ENCODE peak calls at places on chromosome 12, in seven cellular contexts. J is dermis blood vessel endothelial cell, D is DMS53, K is mesendoderm, G is neural crest cell, N is T-cell, Y is HFF-Myc. E is an unnamed sample.

GRCh38 chr12:117481470-117481869 is 120.0 kb upstream of the NOS1 start:
- DNase-seq in Y (no peak), D (no peak), G (no peak), K (no peak), N (no peak), J (no peak), E (no peak)

GRCh38 chr12:132404435-132404855 is 75.1 kb upstream of the GALNT9 start:
- DNase-seq in D (no peak), K (no peak), G (no peak), J (no peak), Y (no peak), N (no peak), E (no peak)

GRCh38 chr12:124381454-124382207 is 86.7 kb downstream of the RFLNA start:
- DNase-seq in N (no peak), J (peak), Y (no peak), G (no peak), D (no peak), K (no peak), E (no peak)

GRCh38 chr12:91804533-91804932 is 341.1 kb downstream of the BTG1 start:
- DNase-seq in G (no peak), N (no peak), K (peak), J (no peak), D (peak), Y (no peak), E (no peak)

GRCh38 chr12:116861331-116861730 is 19.9 kb downstream of the HRK start:
- DNase-seq in K (peak), J (no peak), D (peak), N (peak), G (no peak), Y (peak), E (peak)

GRCh38 chr12:83173250-83173649 is 486.5 kb downstream of the TMTC2 start:
- DNase-seq in Y (no peak), K (no peak), N (no peak), J (no peak), D (no peak), G (no peak), E (no peak)

GRCh38 chr12:124651508-124652273 is 84.3 kb upstream of the NCOR2 start:
- DNase-seq in N (no peak), K (no peak), J (peak), D (no peak), Y (no peak), G (no peak), E (peak)

GRCh38 chr12:115710104-115710564 is 567.4 kb downstream of the MED13L start:
- DNase-seq in G (no peak), J (no peak), D (peak), N (no peak), K (peak), Y (peak), E (no peak)

GRCh38 chr12:690466-690865 is 27.2 kb upstream of the NINJ2 start:
- DNase-seq in D (peak), G (no peak), Y (no peak), K (peak), N (no peak), J (peak), E (no peak)

GRCh38 chr12:100612557-100612956 is 39.1 kb downstream of the GAS2L3 start:
- DNase-seq in J (no peak), K (no peak), N (no peak), Y (no peak), G (no peak), D (no peak), E (no peak)

GRCh38 chr12:52132754-52133161 is 53.3 kb downstream of the SMIM41 start:
- DNase-seq in N (no peak), K (no peak), J (no peak), D (no peak), G (no peak), Y (no peak), E (no peak)

GRCh38 chr12:19988457-19988856 is 379.9 kb upstream of the PDE3A start:
- DNase-seq in D (no peak), J (no peak), Y (no peak), N (no peak), G (no peak), K (no peak), E (no peak)

GRCh38 chr12:28550757-28551381 is 360.6 kb downstream of the CCDC91 start:
- DNase-seq in N (no peak), D (peak), J (peak), G (no peak), K (peak), Y (no peak), E (no peak)

GRCh38 chr12:132776816-132777568 is 15.4 kb upstream of the ANKLE2 start:
- DNase-seq in G (no peak), J (no peak), D (no peak), N (no peak), Y (no peak), K (no peak), E (no peak)

GRCh38 chr12:91951571-91951970 is 194.1 kb downstream of the BTG1 start:
- DNase-seq in Y (no peak), D (no peak), G (no peak), J (no peak), K (no peak), N (no peak), E (no peak)

GRCh38 chr12:21757665-21758064 is 16.8 kb downstream of the KCNJ8 start:
- DNase-seq in D (no peak), N (no peak), Y (no peak), J (no peak), K (no peak), G (no peak), E (no peak)

GRCh38 chr12:112801055-112801454 is 9.5 kb downstream of the RPH3A start:
- DNase-seq in G (no peak), Y (no peak), J (no peak), K (no peak), D (no peak), N (no peak), E (no peak)

GRCh38 chr12:49565119-49565955 is 2.6 kb downstream of the MCRS1 start:
- DNase-seq in N (no peak), G (no peak), D (no peak), Y (no peak), K (no peak), J (no peak), E (no peak)

GRCh38 chr12:77167801-77168200 is 102.4 kb upstream of the E2F7 start:
- DNase-seq in G (no peak), K (no peak), D (no peak), J (no peak), N (no peak), Y (no peak), E (no peak)

GRCh38 chr12:131832393-131833231 is 4.4 kb downstream of the MMP17 start:
- DNase-seq in N (no peak), G (no peak), J (peak), Y (no peak), K (no peak), D (peak), E (peak)

GRCh38 chr12:15265868-15266267 is 44.7 kb upstream of the RERG start:
- DNase-seq in K (no peak), D (peak), G (no peak), Y (no peak), N (no peak), J (no peak), E (no peak)

GRCh38 chr12:116150001-116150400 is 127.5 kb downstream of the MED13L start:
- DNase-seq in K (no peak), D (no peak), J (peak), Y (no peak), N (no peak), G (no peak), E (no peak)

E was measured in NCI-H82.